ENCODE peak calls at places on chromosome 5, in seven cellular contexts. D is HCT116, J is K562, W is fibroblast of lung, Z is IMR-90, R is endothelial cell of umbilical vein, G is H9. B is an unnamed sample. For H4K20me1, the result is how much of the 10 kb centered on the place peaks cover.

GRCh38 chr5:172868924-172869565 is 35.0 kb downstream of the ERGIC1 start:
- DNase-seq in G (no peak), J (peak), Z (peak), W (peak), D (peak), R (peak), B (no peak)

GRCh38 chr5:100803391-100803790 is 99.7 kb downstream of the ST8SIA4 start:
- DNase-seq in J (no peak), W (peak), R (no peak), Z (peak), G (no peak), D (no peak), B (no peak)

GRCh38 chr5:38994329-38994927 is 79.8 kb downstream of the RICTOR start:
- DNase-seq in G (no peak), Z (peak), D (peak), R (peak), W (peak), J (peak), B (peak)

GRCh38 chr5:16304846-16305245 is 125.3 kb upstream of the MARCHF11 start:
- DNase-seq in Z (peak), W (no peak), G (no peak), D (no peak), J (no peak), R (no peak), B (no peak)

GRCh38 chr5:131423056-131423455 is 159.2 kb downstream of the CDC42SE2 start:
- DNase-seq in R (peak), G (no peak), D (no peak), Z (peak), W (peak), J (peak), B (no peak)

GRCh38 chr5:107519900-107520354 is 150.8 kb downstream of the EFNA5 start:
- DNase-seq in J (no peak), R (peak), G (no peak), W (peak), D (no peak), Z (peak), B (no peak)

GRCh38 chr5:160511280-160511929 is 89.8 kb downstream of the PTTG1 start:
- DNase-seq in Z (no peak), W (no peak), D (no peak), J (no peak), R (no peak), G (no peak), B (no peak)

GRCh38 chr5:25858019-25858418 is 1180.4 kb downstream of the CDH9 start:
- DNase-seq in D (no peak), R (no peak), J (peak), G (peak), W (no peak), Z (no peak), B (peak)

GRCh38 chr5:147735621-147736125 is 46.9 kb downstream of the JAKMIP2 start:
- DNase-seq in G (no peak), R (no peak), D (no peak), J (no peak), W (no peak), Z (no peak), B (peak)

GRCh38 chr5:7872517-7873149 is 3.7 kb downstream of the MTRR start:
- DNase-seq in R (no peak), J (no peak), Z (peak), G (no peak), D (no peak), W (no peak), B (peak)

GRCh38 chr5:54756301-54756700 is 229.1 kb downstream of the ESM1 start:
- DNase-seq in R (no peak), W (no peak), G (no peak), Z (no peak), D (no peak), J (no peak), B (no peak)

GRCh38 chr5:77957-78804 is 13.8 kb upstream of the PLEKHG4B start:
- DNase-seq in W (peak), Z (peak), D (peak), G (no peak), R (no peak), J (peak), B (peak)

GRCh38 chr5:81827522-81827921 is 76.6 kb upstream of the SSBP2 start:
- DNase-seq in Z (no peak), G (no peak), W (no peak), D (no peak), J (no peak), R (no peak), B (no peak)

GRCh38 chr5:177312649-177313181 is 1.0 kb upstream of the MXD3 start:
- DNase-seq in D (peak), J (peak), R (no peak), Z (no peak), G (peak), W (peak), B (peak)

GRCh38 chr5:24535646-24536045 is 109.1 kb downstream of the CDH10 start:
- DNase-seq in Z (no peak), D (no peak), J (no peak), W (no peak), G (no peak), R (no peak), B (no peak)

GRCh38 chr5:135930029-135930948 is 24.5 kb downstream of the LECT2 start:
- DNase-seq in R (no peak), Z (no peak), W (no peak), D (no peak), J (no peak), G (peak), B (no peak)

GRCh38 chr5:58751222-58751621 is 168.3 kb downstream of the RAB3C start:
- DNase-seq in D (peak), J (peak), G (no peak), R (peak), W (peak), Z (peak), B (no peak)

GRCh38 chr5:1419476-1420210 is 25.6 kb downstream of the SLC6A3 start:
- DNase-seq in G (no peak), W (no peak), Z (no peak), R (no peak), J (no peak), D (no peak), B (no peak)

GRCh38 chr5:172106511-172107356 is 81.3 kb downstream of the STK10 start:
- DNase-seq in W (peak), G (peak), J (peak), Z (no peak), R (peak), D (no peak), B (peak)

GRCh38 chr5:72296251-72296650 is 23.8 kb downstream of the MRPS27 start:
- DNase-seq in J (no peak), Z (no peak), W (no peak), G (no peak), R (no peak), D (no peak), B (no peak)
- H3K4me2 ChIP-seq in J (no peak), Z (no peak), W (no peak), G (no peak), R (no peak), D (no peak), B (no peak)

GRCh38 chr5:127650022-127650421 is 1.1 kb downstream of the CTXN3 start:
- DNase-seq in R (no peak), G (no peak), W (peak), D (no peak), Z (no peak), J (no peak), B (no peak)

GRCh38 chr5:127648997-127649550 is at the start of gene CTXN3:
- DNase-seq in W (no peak), R (no peak), J (no peak), D (no peak), G (no peak), Z (no peak), B (no peak)

GRCh38 chr5:127650649-127651048 is 1.8 kb downstream of the CTXN3 start:
- DNase-seq in Z (peak), D (no peak), G (no peak), W (peak), J (no peak), R (no peak), B (no peak)

GRCh38 chr5:127645300-127645726 is 3.6 kb upstream of the CTXN3 start:
- DNase-seq in J (no peak), W (no peak), G (no peak), R (no peak), Z (no peak), D (no peak), B (no peak)

GRCh38 chr5:127647361-127647958 is 1.4 kb upstream of the CTXN3 start:
- DNase-seq in G (no peak), Z (no peak), J (no peak), D (no peak), R (no peak), W (no peak), B (no peak)
- H2AFZ ChIP-seq in G (no peak), Z (no peak), J (no peak), D (no peak), R (no peak), W (no peak), B (no peak)

GRCh38 chr5:150514708-150515211 is 6.8 kb downstream of the NDST1 start:
- DNase-seq in Z (peak), W (no peak), D (no peak), R (peak), G (no peak), J (no peak), B (no peak)

GRCh38 chr5:150517272-150518152 is 9.6 kb downstream of the NDST1 start:
- DNase-seq in D (peak), G (no peak), J (peak), R (peak), Z (peak), W (peak), B (no peak)

GRCh38 chr5:150513375-150514309 is 5.7 kb downstream of the NDST1 start:
- DNase-seq in Z (no peak), D (no peak), W (peak), J (peak), R (no peak), G (no peak), B (no peak)

GRCh38 chr5:150515446-150515845 is 7.5 kb downstream of the NDST1 start:
- DNase-seq in W (peak), R (peak), J (no peak), D (no peak), Z (peak), G (no peak), B (no peak)

GRCh38 chr5:150516011-150516410 is 8.1 kb downstream of the NDST1 start:
- DNase-seq in W (peak), R (peak), D (no peak), Z (peak), J (peak), G (no peak), B (no peak)
- H4K20me1 ChIP-seq in W (under half), R (under half), D (under half), Z (half or more), J (under half), G (under half), B (under half)

GRCh38 chr5:168578006-168578405 is 1.2 kb downstream of the PANK3 start:
- DNase-seq in D (no peak), R (peak), G (no peak), W (peak), J (peak), Z (peak), B (no peak)
- H3K4me2 ChIP-seq in D (peak), R (peak), G (peak), W (peak), J (peak), Z (peak), B (peak)

GRCh38 chr5:80594810-80595209 is 24.7 kb upstream of the ANKRD34B start:
- DNase-seq in J (no peak), R (no peak), D (no peak), W (no peak), Z (no peak), G (no peak), B (no peak)
- H2AFZ ChIP-seq in J (no peak), R (no peak), D (no peak), W (no peak), Z (no peak), G (no peak), B (no peak)